ENCODE peak calls at places on chromosomes 12 and 14, in seven cellular contexts. D, R, P, S, N, V and B are unnamed samples.
A peak's percentile ranks its signal among the peaks of the same experiment; 100 is the strongest.

GRCh38 chr12:123938679-123939480 is 33.8 kb downstream of the CCDC92 start:
- DNase-seq in D (no peak), R (no peak), P (no peak), S (no peak), N (peak; percentile 76), V (peak; percentile 13), B (no peak)

GRCh38 chr12:71158361-71158882 is 623 bp upstream of the TSPAN8 start:
- DNase-seq in D (no peak), R (no peak), P (no peak), S (peak; percentile 45), N (no peak), V (no peak), B (no peak)

GRCh38 chr12:90203556-90203955 is 494.9 kb upstream of the ATP2B1 start:
- DNase-seq in D (no peak), R (no peak), P (no peak), S (no peak), N (no peak), V (no peak), B (no peak)

GRCh38 chr14:51490205-51490604 is 161.5 kb upstream of the FRMD6 start:
- DNase-seq in D (no peak), R (peak; percentile 67), P (no peak), S (peak; percentile 66), N (no peak), V (peak; percentile 86), B (no peak)

GRCh38 chr12:51389302-51389999 is 1.8 kb downstream of the GALNT6 start:
- DNase-seq in D (no peak), R (no peak), P (no peak), S (peak; percentile 78), N (no peak), V (peak; percentile 75), B (no peak)

GRCh38 chr14:60684203-60684602 is 34.9 kb upstream of the SIX1 start:
- DNase-seq in D (no peak), R (no peak), P (no peak), S (no peak), N (no peak), V (peak; percentile 1), B (no peak)

GRCh38 chr12:53066594-53066978 is 12.6 kb downstream of the SPRYD3 start:
- DNase-seq in D (no peak), R (no peak), P (no peak), S (no peak), N (no peak), V (no peak), B (no peak)

GRCh38 chr12:127272864-127273263 is 994.1 kb upstream of the TMEM132C start:
- DNase-seq in D (no peak), R (peak; percentile 97), P (no peak), S (peak; percentile 99), N (no peak), V (peak; percentile 99), B (no peak)

GRCh38 chr12:111446631-111447570 is 41.2 kb downstream of the SH2B3 start:
- DNase-seq in D (no peak), R (no peak), P (no peak), S (no peak), N (no peak), V (no peak), B (no peak)

GRCh38 chr14:103362780-103363179 is 22.4 kb upstream of the MARK3 start:
- DNase-seq in D (no peak), R (peak; percentile 40), P (peak; percentile 29), S (peak; percentile 55), N (no peak), V (peak; percentile 35), B (no peak)

GRCh38 chr12:122309564-122310121 is 43.3 kb upstream of the VPS33A start:
- DNase-seq in D (no peak), R (no peak), P (no peak), S (no peak), N (no peak), V (no peak), B (no peak)

GRCh38 chr12:24756479-24757024 is 192.3 kb downstream of the BCAT1 start:
- DNase-seq in D (no peak), R (no peak), P (no peak), S (no peak), N (no peak), V (no peak), B (no peak)

DNA sequence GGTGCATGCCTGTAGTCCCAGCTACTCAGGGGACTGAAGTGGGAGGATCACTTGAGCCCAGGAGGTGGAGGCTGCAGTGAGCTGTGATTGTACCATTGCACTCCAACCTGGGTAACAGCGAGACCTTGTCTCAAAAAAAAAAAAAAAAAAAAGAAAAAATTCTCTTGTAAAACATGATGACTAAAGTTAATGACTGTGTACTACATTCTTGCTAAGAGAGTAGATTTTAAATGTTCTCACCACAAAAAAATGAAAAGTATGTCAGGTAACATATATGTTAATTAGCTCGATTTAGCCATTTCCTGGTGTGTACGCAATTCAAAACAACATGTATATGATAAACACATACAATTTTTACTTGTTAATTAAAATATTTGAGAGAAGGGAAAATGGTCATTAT is 480.7 kb upstream of the RGS6 start:
- DNase-seq in D (no peak), R (no peak), P (no peak), S (peak; percentile 73), N (no peak), V (no peak), B (no peak)
- H3K79me2 ChIP-seq in D (peaks cover 56% of the 10 kb centered on the region), R (peaks cover 44% of the 10 kb centered on the region), P (no peaks in the 10 kb centered on the region), S (peaks cover 79% of the 10 kb centered on the region), N (no peaks in the 10 kb centered on the region), V (peaks cover 88% of the 10 kb centered on the region), B (no peaks in the 10 kb centered on the region)

GRCh38 chr14:101835566-101835965 is 74.1 kb downstream of the PPP2R5C start:
- DNase-seq in D (no peak), R (no peak), P (no peak), S (no peak), N (no peak), V (no peak), B (no peak)
- H4K20me1 ChIP-seq in D (peaks cover 2% of the 10 kb centered on the region), R (no peaks in the 10 kb centered on the region), P (peaks cover 4% of the 10 kb centered on the region), S (peaks cover 5% of the 10 kb centered on the region), N (no peaks in the 10 kb centered on the region), V (peaks cover 14% of the 10 kb centered on the region), B (no peaks in the 10 kb centered on the region)

GRCh38 chr12:7061138-7061537 is 620 bp downstream of the C1S start:
- DNase-seq in D (no peak), R (no peak), P (no peak), S (no peak), N (no peak), V (peak; percentile 63), B (no peak)
- H3K9ac ChIP-seq in D (no peak overlapping the region), R (no peak overlapping the region), P (no peak overlapping the region), S (no peak overlapping the region), N (no peak overlapping the region), V (peak overlapping the region; percentile 87), B (no peak overlapping the region)

GRCh38 chr12:116099664-116100432 is 177.6 kb downstream of the MED13L start:
- DNase-seq in D (no peak), R (no peak), P (no peak), S (no peak), N (no peak), V (no peak), B (no peak)
- H3K79me2 ChIP-seq in D (peaks cover 21% of the 10 kb centered on the region), R (peaks cover 67% of the 10 kb centered on the region), P (peaks cover 96% of the 10 kb centered on the region), S (peaks cover 54% of the 10 kb centered on the region), N (no peaks in the 10 kb centered on the region), V (peaks cover 100% of the 10 kb centered on the region), B (no peaks in the 10 kb centered on the region)

GRCh38 chr12:104315326-104316224 is 12.0 kb downstream of the EID3 start:
- DNase-seq in D (no peak), R (peak; percentile 23), P (no peak), S (no peak), N (no peak), V (no peak), B (no peak)
- H4K20me1 ChIP-seq in D (peaks cover 2% of the 10 kb centered on the region), R (peaks cover 2% of the 10 kb centered on the region), P (peaks cover 32% of the 10 kb centered on the region), S (peaks cover 82% of the 10 kb centered on the region), N (no peaks in the 10 kb centered on the region), V (peaks cover 9% of the 10 kb centered on the region), B (peaks cover 3% of the 10 kb centered on the region)

GRCh38 chr12:131456301-131457027 is 254.4 kb upstream of the SFSWAP start:
- DNase-seq in D (no peak), R (no peak), P (no peak), S (no peak), N (peak; percentile 24), V (no peak), B (no peak)

GRCh38 chr12:131457028-131457310 is 253.9 kb upstream of the SFSWAP start:
- DNase-seq in D (no peak), R (no peak), P (no peak), S (no peak), N (no peak), V (no peak), B (no peak)

GRCh38 chr12:131457331-131458047 is 253.4 kb upstream of the SFSWAP start:
- DNase-seq in D (no peak), R (no peak), P (no peak), S (no peak), N (peak; percentile 26), V (no peak), B (no peak)

GRCh38 chr12:131458931-131459575 is 251.8 kb upstream of the SFSWAP start:
- DNase-seq in D (no peak), R (no peak), P (no peak), S (no peak), N (peak; percentile 28), V (no peak), B (no peak)

DNA sequence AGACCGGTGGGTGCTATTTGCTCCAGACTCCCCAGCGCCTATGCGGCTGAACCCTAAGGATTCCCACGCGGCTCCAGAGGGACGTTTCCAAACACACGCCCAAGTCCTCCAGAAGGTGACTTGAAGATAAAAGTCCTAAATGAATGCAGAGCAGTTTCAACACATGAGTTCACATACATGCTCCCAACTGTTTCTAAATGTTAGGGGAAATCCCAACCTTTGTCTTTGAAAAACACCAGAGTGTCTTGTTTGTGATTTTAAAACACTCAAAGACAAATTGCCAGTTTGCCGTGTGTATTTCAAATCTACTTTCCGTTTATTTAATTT is 252.9 kb upstream of the SFSWAP start:
- DNase-seq in D (no peak), R (no peak), P (no peak), S (no peak), N (no peak), V (no peak), B (no peak)
- H3K9ac ChIP-seq in D (no peak overlapping the region), R (no peak overlapping the region), P (no peak overlapping the region), S (no peak overlapping the region), N (no peak overlapping the region), V (no peak overlapping the region), B (no peak overlapping the region)

GRCh38 chr12:7884687-7885086 is 12.0 kb upstream of the SLC2A14 start:
- DNase-seq in D (no peak), R (no peak), P (no peak), S (no peak), N (no peak), V (no peak), B (no peak)
- H3K79me2 ChIP-seq in D (no peaks in the 10 kb centered on the region), R (no peaks in the 10 kb centered on the region), P (no peaks in the 10 kb centered on the region), S (no peaks in the 10 kb centered on the region), N (no peaks in the 10 kb centered on the region), V (no peaks in the 10 kb centered on the region), B (no peaks in the 10 kb centered on the region)